ENCODE peak calls at places on chromosome 13, in four cellular contexts. W is mucosa of descending colon, Q is AG04450, A is left ventricle myocardium inferior. U is an unnamed sample.

GRCh38 chr13:74574964-74575728 is 440.9 kb upstream of the KLF12 start:
- DNase-seq in W (no peak), Q (no peak), A (no peak), U (no peak)

GRCh38 chr13:23820530-23820929 is 68.7 kb downstream of the MIPEP start:
- DNase-seq in W (no peak), Q (no peak), A (no peak), U (no peak)

GRCh38 chr13:29595380-29596063 is at the start of gene SLC7A1:
- DNase-seq in W (peak; percentile 80), Q (no peak), A (peak; percentile 73), U (peak; percentile 69)

GRCh38 chr13:45879666-45880065 is 28.1 kb upstream of the SIAH3 start:
- DNase-seq in W (peak; percentile 32), Q (no peak), A (peak; percentile 65), U (peak; percentile 73)

GRCh38 chr13:51000576-51001260 is 91.1 kb downstream of the RNASEH2B start:
- DNase-seq in W (peak; percentile 21), Q (peak; percentile 11), A (peak; percentile 54), U (no peak)

GRCh38 chr13:99062593-99062992 is 84.7 kb upstream of the DOCK9 start:
- DNase-seq in W (peak; percentile 16), Q (no peak), A (peak; percentile 30), U (no peak)

GRCh38 chr13:111270765-111271164 is 49.7 kb upstream of the TEX29 start:
- DNase-seq in W (no peak), Q (no peak), A (no peak), U (no peak)

GRCh38 chr13:82817133-82817532 is 1065.1 kb downstream of the SLITRK1 start:
- DNase-seq in W (no peak), Q (no peak), A (no peak), U (no peak)

GRCh38 chr13:22893777-22894176 is 287.0 kb upstream of the SGCG start:
- DNase-seq in W (no peak), Q (no peak), A (no peak), U (no peak)

GRCh38 chr13:41649659-41650058 is 192.3 kb downstream of the RGCC start:
- DNase-seq in W (no peak), Q (no peak), A (no peak), U (no peak)

GRCh38 chr13:44423824-44424223 is 50.2 kb downstream of the SERP2 start:
- DNase-seq in W (no peak), Q (no peak), A (no peak), U (no peak)

GRCh38 chr13:73894995-73895571 is 239.1 kb downstream of the KLF12 start:
- DNase-seq in W (no peak), Q (no peak), A (no peak), U (no peak)

GRCh38 chr13:76229281-76229680 is 593.2 kb downstream of the LMO7 start:
- DNase-seq in W (no peak), Q (no peak), A (no peak), U (no peak)

GRCh38 chr13:40127476-40127875 is 472.0 kb downstream of the COG6 start:
- DNase-seq in W (no peak), Q (no peak), A (no peak), U (no peak)

GRCh38 chr13:99086869-99087129 is 108.9 kb upstream of the DOCK9 start:
- DNase-seq in W (no peak), Q (no peak), A (peak; percentile 22), U (no peak)

GRCh38 chr13:46687810-46688209 is 109.2 kb downstream of the ESD start:
- DNase-seq in W (no peak), Q (no peak), A (no peak), U (peak; percentile 39)

GRCh38 chr13:52412128-52412527 is 6.2 kb upstream of the THSD1 start:
- DNase-seq in W (no peak), Q (no peak), A (no peak), U (no peak)
- TF ChIP-seq CTCF in W (no peak), Q (no peak), A (no peak), U (no peak)

DNA sequence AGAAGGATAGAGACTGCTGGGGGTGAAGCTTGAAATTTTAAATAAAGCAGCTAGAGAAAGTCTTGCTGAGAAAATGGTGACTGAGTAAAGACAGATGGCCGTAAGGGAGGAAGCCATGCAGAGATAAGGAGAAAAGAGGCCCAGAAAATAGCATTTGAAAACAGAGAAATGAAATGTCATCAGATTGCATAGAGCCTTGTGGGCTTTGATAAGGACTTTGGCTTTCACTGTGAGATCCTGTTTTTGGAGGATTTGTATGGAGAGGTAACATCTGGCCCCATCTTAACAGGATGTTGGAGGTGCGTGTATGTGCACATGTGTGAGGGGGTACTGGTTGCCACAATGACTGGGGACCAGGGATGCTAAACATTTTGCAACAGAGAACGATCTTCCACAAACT is 19.5 kb upstream of the ATP8A2 start:
- DNase-seq in W (no peak), Q (no peak), A (no peak), U (no peak)
- H3K4me3 ChIP-seq in W (no peak overlapping the region), Q (no peak overlapping the region), A (no peak overlapping the region), U (no peak overlapping the region)

DNA sequence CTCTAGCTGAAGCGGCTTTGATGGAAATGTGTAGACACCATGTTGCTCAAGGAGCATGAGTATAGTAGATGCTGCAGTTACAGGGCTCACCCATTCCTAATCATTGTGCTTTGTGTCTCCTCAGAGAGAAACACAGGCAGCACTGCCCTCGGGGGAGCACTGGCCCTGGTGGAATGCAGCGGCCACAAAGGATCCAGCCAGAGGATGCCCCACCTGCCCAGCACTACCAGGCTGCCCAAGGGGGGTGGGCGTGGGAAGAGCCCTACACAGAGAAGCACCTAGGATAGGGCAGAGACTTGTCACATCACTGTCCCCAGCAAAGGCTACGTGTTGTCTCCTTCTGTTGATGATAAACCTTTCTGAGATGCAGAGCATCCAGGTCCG is 9.0 kb downstream of the TUBA3C start:
- DNase-seq in W (no peak), Q (no peak), A (no peak), U (no peak)
- H3K9me3 ChIP-seq in W (peaks cover 55% of the 10 kb centered on the region), Q (peaks cover 87% of the 10 kb centered on the region), A (peaks cover 2% of the 10 kb centered on the region), U (no peaks in the 10 kb centered on the region)

GRCh38 chr13:85896516-85897450 is 97.6 kb upstream of the SLITRK6 start:
- DNase-seq in W (no peak), Q (no peak), A (no peak), U (no peak)
- TF ChIP-seq CTCF in W (no peak), Q (peak; percentile 43), A (no peak), U (peak; percentile 22)

DNA sequence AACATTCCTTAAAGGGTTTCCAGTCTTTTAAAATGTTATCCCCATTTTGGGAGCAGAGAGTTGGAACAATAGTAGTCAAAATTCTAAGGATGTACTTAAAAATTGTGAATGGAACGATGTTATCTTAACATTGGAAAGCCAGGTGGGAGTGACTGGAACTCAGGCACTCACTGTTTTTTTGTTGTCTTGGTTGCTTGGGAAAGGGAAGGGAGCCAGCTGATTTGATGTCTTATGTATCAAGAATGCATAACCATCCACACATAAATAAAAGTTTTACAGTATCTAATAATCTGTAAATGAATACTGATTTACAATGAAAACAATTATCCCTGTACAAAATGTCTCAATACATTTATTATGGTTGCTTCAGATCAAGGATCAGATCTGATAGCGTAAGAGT is 88.7 kb downstream of the SLC10A2 start:
- DNase-seq in W (no peak), Q (no peak), A (no peak), U (no peak)
- H3K4me3 ChIP-seq in W (no peak overlapping the region), Q (no peak overlapping the region), A (peak overlapping the region; percentile 40), U (no peak overlapping the region)

GRCh38 chr13:93003531-93003930 is 223.1 kb upstream of the GPC6 start:
- DNase-seq in W (no peak), Q (no peak), A (no peak), U (no peak)
- H3K9me3 ChIP-seq in W (peaks cover 5% of the 10 kb centered on the region), Q (no peaks in the 10 kb centered on the region), A (peaks cover 33% of the 10 kb centered on the region), U (peaks cover 6% of the 10 kb centered on the region)

GRCh38 chr13:114234645-114235421 is at the start of gene CDC16:
- DNase-seq in W (peak; percentile 96), Q (peak; percentile 72), A (peak; percentile 94), U (peak; percentile 91)
- TF ChIP-seq CTCF in W (peak; percentile 18), Q (no peak), A (peak; percentile 47), U (peak; percentile 13)

DNA sequence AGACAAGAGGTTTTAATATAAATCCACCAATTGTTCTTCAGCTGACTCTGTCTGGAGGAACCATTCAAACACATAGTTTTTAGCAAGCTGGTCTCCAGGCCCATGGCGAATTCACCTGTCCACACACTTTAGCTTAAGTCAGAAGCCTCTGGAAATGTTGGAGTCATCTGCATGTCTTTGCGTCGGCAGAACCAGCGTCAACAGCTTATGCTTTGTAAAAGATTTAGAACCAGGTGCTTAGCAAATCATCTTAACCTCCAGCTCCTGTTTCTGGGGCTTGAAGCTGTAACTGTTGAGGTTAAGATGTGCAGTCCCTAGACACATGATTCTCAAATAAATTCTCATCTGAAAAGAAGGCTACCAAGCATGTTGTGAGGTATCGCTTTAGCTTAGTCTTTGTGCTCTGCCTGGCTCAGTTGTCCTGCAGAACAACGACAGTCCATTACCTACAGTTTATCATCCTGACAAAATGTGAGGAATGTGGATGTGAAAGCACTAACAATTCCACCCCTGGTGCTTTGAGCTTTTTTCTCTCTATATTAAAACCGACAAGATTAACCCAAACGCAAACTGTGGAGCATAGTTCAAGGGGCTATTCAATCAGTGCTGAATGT is 4.4 kb downstream of the EFNB2 start:
- DNase-seq in W (no peak), Q (no peak), A (no peak), U (no peak)
- H3K4me3 ChIP-seq in W (no peak overlapping the region), Q (no peak overlapping the region), A (peak overlapping the region; percentile 77), U (no peak overlapping the region)

U was measured in right lobe of liver.